ENCODE peak calls at places on chromosomes 2 and 18, in nine cellular contexts. S is SJSA1; P is GM23248; A is psoas muscle; M is breast epithelium; C is mesendoderm; L is right atrium auricular region; I is spleen; O is CD8-positive, alpha-beta memory T cell. T is an unnamed sample.

GRCh38 chr2:136213836-136214235 is 95.9 kb upstream of the CXCR4 start:
- DNase-seq in O (no peak), I (no peak), L (no peak), S (no peak), C (no peak), P (no peak), A (no peak), M (no peak), T (no peak)

GRCh38 chr2:215931256-215931903 is 82.0 kb downstream of the MREG start:
- DNase-seq in C (peak; percentile 85), S (peak; percentile 72), L (peak; percentile 77), M (peak; percentile 31), P (peak; percentile 83), A (peak; percentile 19), I (no peak), O (peak; percentile 54), T (no peak)

GRCh38 chr2:238256594-238257104 is 16.8 kb upstream of the HES6 start:
- DNase-seq in O (peak; percentile 81), S (peak; percentile 55), A (peak; percentile 79), M (peak; percentile 77), L (no peak), I (peak; percentile 88), P (peak; percentile 70), C (peak; percentile 97), T (peak; percentile 88)

GRCh38 chr2:229489016-229489415 is 217.9 kb upstream of the PID1 start:
- DNase-seq in P (peak; percentile 32), L (no peak), O (no peak), I (no peak), M (no peak), S (peak; percentile 5), C (no peak), A (peak; percentile 27), T (peak; percentile 91)

GRCh38 chr2:7999683-8000476 is 682.0 kb upstream of the ID2 start:
- DNase-seq in I (no peak), O (no peak), L (no peak), P (peak; percentile 70), C (no peak), M (peak; percentile 36), A (no peak), S (no peak), T (no peak)

GRCh38 chr2:18119883-18120282 is 241.4 kb downstream of the KCNS3 start:
- DNase-seq in S (no peak), I (no peak), P (peak; percentile 92), M (no peak), L (no peak), O (no peak), A (peak; percentile 31), C (no peak), T (no peak)

GRCh38 chr2:118529931-118530330 is 317.5 kb downstream of the EN1 start:
- DNase-seq in L (no peak), M (no peak), A (no peak), C (peak; percentile 42), I (no peak), P (no peak), O (no peak), S (no peak), T (no peak)

GRCh38 chr2:195694553-195694952 is 37.5 kb downstream of the SLC39A10 start:
- DNase-seq in L (no peak), C (no peak), S (no peak), P (no peak), I (no peak), A (no peak), O (no peak), M (no peak), T (no peak)

GRCh38 chr18:21762181-21762772 is 21.7 kb downstream of the MIB1 start:
- DNase-seq in C (no peak), I (no peak), P (no peak), A (no peak), O (no peak), S (no peak), L (no peak), M (no peak), T (no peak)

GRCh38 chr2:60552096-60552850 is 1.2 kb downstream of the BCL11A start:
- DNase-seq in A (no peak), P (peak; percentile 62), O (no peak), C (peak; percentile 80), S (peak; percentile 9), M (no peak), I (peak; percentile 88), L (no peak), T (no peak)

GRCh38 chr2:67641709-67642397 is 244.7 kb downstream of the ETAA1 start:
- DNase-seq in C (no peak), L (no peak), P (no peak), A (no peak), I (no peak), O (no peak), S (no peak), M (no peak), T (no peak)

GRCh38 chr18:45557296-45557695 is 58.0 kb upstream of the SLC14A2 start:
- DNase-seq in L (no peak), M (no peak), S (no peak), O (no peak), C (no peak), A (no peak), I (no peak), P (peak; percentile 5), T (no peak)
- H3K27ac ChIP-seq in L (no peak overlapping the region), M (no peak overlapping the region), S (no peak overlapping the region), O (no peak overlapping the region), C (no peak overlapping the region), A (no peak overlapping the region), I (no peak overlapping the region), P (no peak overlapping the region), T (peak overlapping the region; percentile 11)

DNA sequence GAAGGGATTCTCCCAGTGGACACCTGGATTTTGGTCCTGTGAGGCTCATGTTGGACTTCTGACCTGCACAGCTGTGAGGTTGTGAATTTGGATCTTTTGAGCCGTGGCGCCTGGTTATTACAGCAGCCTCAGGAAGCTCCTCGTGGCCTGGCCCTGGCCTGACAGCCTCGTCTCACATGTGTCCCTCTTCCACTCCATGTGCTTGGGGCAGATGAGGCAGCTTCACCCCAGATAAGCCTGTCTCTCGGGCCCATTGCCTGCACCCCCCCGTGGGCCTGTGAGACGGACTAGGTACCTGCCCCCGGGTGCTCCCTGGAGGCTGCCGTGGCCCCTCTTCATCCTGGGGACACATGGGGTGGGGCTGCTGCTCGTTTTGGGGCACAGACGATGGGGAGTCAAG is 51.2 kb downstream of the CTDP1 start:
- DNase-seq in L (no peak), M (no peak), P (no peak), I (no peak), C (no peak), A (no peak), O (peak; percentile 33), S (no peak), T (no peak)
- H3K36me3 ChIP-seq in L (peaks cover 71% of the 10 kb centered on the region), M (no peaks in the 10 kb centered on the region), P (peaks cover 40% of the 10 kb centered on the region), I (peaks cover 69% of the 10 kb centered on the region), C (peaks cover 13% of the 10 kb centered on the region), A (peaks cover 51% of the 10 kb centered on the region), O (peaks cover 48% of the 10 kb centered on the region), S (peaks cover 80% of the 10 kb centered on the region), T (peaks cover 43% of the 10 kb centered on the region)

GRCh38 chr2:127516031-127516430 is 10.3 kb downstream of the IWS1 start:
- DNase-seq in C (no peak), L (peak; percentile 94), O (no peak), P (peak; percentile 99), I (no peak), S (peak; percentile 97), A (peak; percentile 82), M (peak; percentile 56), T (no peak)
- H3K27ac ChIP-seq in C (no peak overlapping the region), L (peak overlapping the region; percentile 85), O (no peak overlapping the region), P (peak overlapping the region; percentile 100), I (no peak overlapping the region), S (peak overlapping the region; percentile 87), A (peak overlapping the region; percentile 85), M (peak overlapping the region; percentile 56), T (no peak overlapping the region)

GRCh38 chr2:222930862-222931261 is 70.0 kb downstream of the ACSL3 start:
- DNase-seq in M (no peak), I (no peak), A (no peak), C (no peak), O (no peak), S (no peak), P (no peak), L (no peak), T (no peak)

GRCh38 chr2:222928335-222928734 is 67.5 kb downstream of the ACSL3 start:
- DNase-seq in S (no peak), O (no peak), I (no peak), A (no peak), M (no peak), C (no peak), P (no peak), L (no peak), T (no peak)

GRCh38 chr2:222931659-222932058 is 70.8 kb downstream of the ACSL3 start:
- DNase-seq in P (no peak), O (no peak), M (no peak), C (no peak), I (no peak), S (no peak), A (no peak), L (no peak), T (no peak)

GRCh38 chr2:222926915-222927314 is 66.1 kb downstream of the ACSL3 start:
- DNase-seq in C (no peak), L (no peak), I (no peak), A (no peak), P (no peak), S (no peak), M (no peak), O (no peak), T (no peak)

GRCh38 chr2:222927600-222927999 is 66.8 kb downstream of the ACSL3 start:
- DNase-seq in I (no peak), M (no peak), C (no peak), S (no peak), L (no peak), O (no peak), P (no peak), A (no peak), T (no peak)
- H3K36me3 ChIP-seq in I (peaks cover 35% of the 10 kb centered on the region), M (peaks cover 5% of the 10 kb centered on the region), C (peaks cover 4% of the 10 kb centered on the region), S (peaks cover 68% of the 10 kb centered on the region), L (peaks cover 28% of the 10 kb centered on the region), O (peaks cover 21% of the 10 kb centered on the region), P (peaks cover 24% of the 10 kb centered on the region), A (peaks cover 93% of the 10 kb centered on the region), T (peaks cover 99% of the 10 kb centered on the region)

DNA sequence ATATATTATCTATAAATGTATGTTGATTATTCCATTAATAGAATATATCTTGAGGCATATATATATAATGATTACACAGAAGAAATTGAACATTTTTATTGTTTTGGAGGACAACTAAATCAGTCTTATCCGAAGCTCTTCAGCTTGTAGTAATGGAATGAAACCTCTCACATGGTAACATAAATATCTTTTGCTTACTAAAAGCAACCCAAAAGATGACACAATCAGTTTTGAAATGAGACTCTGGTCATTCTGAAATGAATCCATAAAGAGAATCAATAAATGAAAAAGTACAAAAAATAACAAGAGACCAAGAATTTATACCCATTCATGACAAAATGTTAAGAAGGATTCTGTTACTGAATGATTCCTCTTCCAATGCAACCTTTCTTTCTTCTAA is 110.2 kb downstream of the FIGN start:
- DNase-seq in I (no peak), P (no peak), M (no peak), O (no peak), A (no peak), S (no peak), C (no peak), L (no peak), T (no peak)
- H3K27ac ChIP-seq in I (no peak overlapping the region), P (no peak overlapping the region), M (no peak overlapping the region), O (no peak overlapping the region), A (no peak overlapping the region), S (no peak overlapping the region), C (no peak overlapping the region), L (no peak overlapping the region), T (no peak overlapping the region)

T was measured in RWPE2.